ENCODE peak calls at places on chromosome 7, in nine cellular contexts. Z, L, Q, A, M, X, S, P and H are unnamed samples.

GRCh38 chr7:47758546-47758945 is 176.6 kb upstream of the TNS3 start:
- DNase-seq in Z (no peak), L (peak), Q (no peak), A (peak), M (no peak), X (peak), S (peak), P (no peak), H (no peak)

GRCh38 chr7:88628363-88629085 is 131.0 kb upstream of the ZNF804B start:
- DNase-seq in Z (no peak), L (no peak), Q (no peak), A (no peak), M (no peak), X (no peak), S (no peak), P (no peak), H (peak)

GRCh38 chr7:151586531-151587270 is 67.0 kb upstream of the RHEB start:
- DNase-seq in Z (no peak), L (no peak), Q (no peak), A (no peak), M (no peak), X (no peak), S (no peak), P (no peak), H (no peak)

GRCh38 chr7:106447318-106447847 is 162.6 kb upstream of the NAMPT start:
- DNase-seq in Z (no peak), L (no peak), Q (no peak), A (no peak), M (no peak), X (no peak), S (no peak), P (no peak), H (no peak)

GRCh38 chr7:38658916-38659315 is 27.7 kb upstream of the AMPH start:
- DNase-seq in Z (no peak), L (no peak), Q (no peak), A (peak), M (no peak), X (no peak), S (no peak), P (no peak), H (no peak)

GRCh38 chr7:3955026-3955425 is 654.0 kb downstream of the SDK1 start:
- DNase-seq in Z (no peak), L (no peak), Q (no peak), A (no peak), M (no peak), X (no peak), S (no peak), P (no peak), H (no peak)

GRCh38 chr7:104921596-104921995 is 92.4 kb upstream of the KMT2E start:
- DNase-seq in Z (no peak), L (no peak), Q (no peak), A (peak), M (no peak), X (no peak), S (no peak), P (no peak), H (no peak)

GRCh38 chr7:142384508-142384922 is 126.7 kb upstream of the PRSS58 start:
- DNase-seq in Z (no peak), L (peak), Q (no peak), A (peak), M (peak), X (no peak), S (peak), P (peak), H (no peak)

GRCh38 chr7:6227294-6227846 is 45.1 kb downstream of the CYTH3 start:
- DNase-seq in Z (no peak), L (peak), Q (no peak), A (peak), M (no peak), X (no peak), S (peak), P (peak), H (no peak)

GRCh38 chr7:88203401-88203800 is 16.4 kb downstream of the SRI start:
- DNase-seq in Z (no peak), L (no peak), Q (no peak), A (no peak), M (no peak), X (no peak), S (no peak), P (no peak), H (no peak)

GRCh38 chr7:38840736-38841460 is 68.1 kb downstream of the VPS41 start:
- DNase-seq in Z (no peak), L (peak), Q (no peak), A (peak), M (no peak), X (peak), S (peak), P (peak), H (no peak)

GRCh38 chr7:158075633-158076001 is 512.0 kb downstream of the PTPRN2 start:
- DNase-seq in Z (no peak), L (no peak), Q (no peak), A (no peak), M (no peak), X (no peak), S (no peak), P (no peak), H (no peak)

GRCh38 chr7:94823952-94824351 is 83.4 kb upstream of the PPP1R9A start:
- DNase-seq in Z (no peak), L (peak), Q (no peak), A (peak), M (no peak), X (peak), S (peak), P (no peak), H (no peak)